ENCODE peak calls at places on chromosomes 6 and 20, in six cellular contexts. One of them, this sample, is unnamed.

GRCh38 chr20:24497851-24498250 is 28.4 kb downstream of the SYNDIG1 start:
- DNase-seq in tibial artery: no peak
- DNase-seq in brain microvascular endothelial cell: peak
- DNase-seq in thoracic aorta: no peak
- DNase-seq in GM23338: no peak
- DNase-seq in mammary epithelial cell: peak
- DNase-seq in this sample: no peak

GRCh38 chr20:24736131-24736843 is 212.8 kb upstream of the CST7 start:
- DNase-seq in tibial artery: no peak
- DNase-seq in brain microvascular endothelial cell: no peak
- DNase-seq in thoracic aorta: no peak
- DNase-seq in GM23338: no peak
- DNase-seq in mammary epithelial cell: no peak
- DNase-seq in this sample: no peak

GRCh38 chr6:170439366-170440351 is 113.4 kb downstream of the PSMB1 start:
- DNase-seq in tibial artery: no peak
- DNase-seq in brain microvascular endothelial cell: peak
- DNase-seq in thoracic aorta: no peak
- DNase-seq in GM23338: no peak
- DNase-seq in mammary epithelial cell: no peak
- DNase-seq in this sample: no peak

GRCh38 chr6:53982361-53983050 is 128.7 kb upstream of the MLIP start:
- DNase-seq in tibial artery: no peak
- DNase-seq in brain microvascular endothelial cell: no peak
- DNase-seq in thoracic aorta: no peak
- DNase-seq in GM23338: no peak
- DNase-seq in mammary epithelial cell: peak
- DNase-seq in this sample: no peak

GRCh38 chr6:17986656-17987575 is 519 bp downstream of the KIF13A start:
- DNase-seq in tibial artery: peak
- DNase-seq in brain microvascular endothelial cell: peak
- DNase-seq in thoracic aorta: peak
- DNase-seq in GM23338: peak
- DNase-seq in mammary epithelial cell: peak
- DNase-seq in this sample: no peak

GRCh38 chr6:157823001-157823522 is at the start of gene SNX9:
- DNase-seq in tibial artery: peak
- DNase-seq in brain microvascular endothelial cell: no peak
- DNase-seq in thoracic aorta: no peak
- DNase-seq in GM23338: peak
- DNase-seq in mammary epithelial cell: peak
- DNase-seq in this sample: peak

GRCh38 chr20:57397004-57397692 is 6.0 kb downstream of the RBM38 start:
- DNase-seq in tibial artery: no peak
- DNase-seq in brain microvascular endothelial cell: no peak
- DNase-seq in thoracic aorta: no peak
- DNase-seq in GM23338: no peak
- DNase-seq in mammary epithelial cell: no peak
- DNase-seq in this sample: no peak

GRCh38 chr6:71289039-71289801 is 609 bp downstream of the OGFRL1 start:
- DNase-seq in tibial artery: peak
- DNase-seq in brain microvascular endothelial cell: no peak
- DNase-seq in thoracic aorta: no peak
- DNase-seq in GM23338: peak
- DNase-seq in mammary epithelial cell: no peak
- DNase-seq in this sample: no peak

GRCh38 chr6:131250121-131250520 is 114.9 kb downstream of the AKAP7 start:
- DNase-seq in tibial artery: peak
- DNase-seq in brain microvascular endothelial cell: peak
- DNase-seq in thoracic aorta: no peak
- DNase-seq in GM23338: peak
- DNase-seq in mammary epithelial cell: peak
- DNase-seq in this sample: no peak

GRCh38 chr20:62921119-62921687 is 5.1 kb downstream of the DIDO1 start:
- DNase-seq in tibial artery: no peak
- DNase-seq in brain microvascular endothelial cell: peak
- DNase-seq in thoracic aorta: no peak
- DNase-seq in GM23338: peak
- DNase-seq in mammary epithelial cell: peak
- DNase-seq in this sample: no peak

GRCh38 chr20:11200423-11200822 is 526.6 kb upstream of the JAG1 start:
- DNase-seq in tibial artery: no peak
- DNase-seq in brain microvascular endothelial cell: no peak
- DNase-seq in thoracic aorta: no peak
- DNase-seq in GM23338: no peak
- DNase-seq in mammary epithelial cell: no peak
- DNase-seq in this sample: no peak

GRCh38 chr20:23039885-23040508 is 4.9 kb downstream of the SSTR4 start:
- DNase-seq in tibial artery: no peak
- DNase-seq in brain microvascular endothelial cell: no peak
- DNase-seq in thoracic aorta: no peak
- DNase-seq in GM23338: no peak
- DNase-seq in mammary epithelial cell: peak
- DNase-seq in this sample: no peak

GRCh38 chr6:16471222-16471784 is 232.9 kb downstream of the GMPR start:
- DNase-seq in tibial artery: no peak
- DNase-seq in brain microvascular endothelial cell: peak
- DNase-seq in thoracic aorta: no peak
- DNase-seq in GM23338: no peak
- DNase-seq in mammary epithelial cell: no peak
- DNase-seq in this sample: no peak

GRCh38 chr20:19786311-19786710 is 28.3 kb downstream of the RIN2 start:
- DNase-seq in tibial artery: peak
- DNase-seq in brain microvascular endothelial cell: peak
- DNase-seq in thoracic aorta: no peak
- DNase-seq in GM23338: peak
- DNase-seq in mammary epithelial cell: peak
- DNase-seq in this sample: no peak

GRCh38 chr6:69643688-69644087 is 153.1 kb downstream of the LMBRD1 start:
- DNase-seq in tibial artery: no peak
- DNase-seq in brain microvascular endothelial cell: no peak
- DNase-seq in thoracic aorta: no peak
- DNase-seq in GM23338: no peak
- DNase-seq in mammary epithelial cell: no peak
- DNase-seq in this sample: no peak

GRCh38 chr6:43665376-43665775 is 20.5 kb downstream of the RSPH9 start:
- DNase-seq in tibial artery: no peak
- DNase-seq in brain microvascular endothelial cell: no peak
- DNase-seq in thoracic aorta: no peak
- DNase-seq in GM23338: no peak
- DNase-seq in mammary epithelial cell: no peak
- DNase-seq in this sample: no peak

GRCh38 chr6:90583179-90583578 is 3.7 kb downstream of the MAP3K7 start:
- DNase-seq in tibial artery: no peak
- DNase-seq in brain microvascular endothelial cell: no peak
- DNase-seq in thoracic aorta: no peak
- DNase-seq in GM23338: no peak
- DNase-seq in mammary epithelial cell: no peak
- DNase-seq in this sample: no peak

GRCh38 chr6:131059486-131059885 is 3.6 kb downstream of the EPB41L2 start:
- DNase-seq in tibial artery: no peak
- DNase-seq in brain microvascular endothelial cell: peak
- DNase-seq in thoracic aorta: no peak
- DNase-seq in GM23338: no peak
- DNase-seq in mammary epithelial cell: no peak
- DNase-seq in this sample: no peak

GRCh38 chr6:144195671-144196070 is 45.4 kb downstream of the STX11 start:
- DNase-seq in tibial artery: no peak
- DNase-seq in brain microvascular endothelial cell: peak
- DNase-seq in thoracic aorta: no peak
- DNase-seq in GM23338: no peak
- DNase-seq in mammary epithelial cell: peak
- DNase-seq in this sample: no peak

GRCh38 chr20:19992996-19993908 is 23.9 kb upstream of the NAA20 start:
- DNase-seq in tibial artery: no peak
- DNase-seq in brain microvascular endothelial cell: peak
- DNase-seq in thoracic aorta: no peak
- DNase-seq in GM23338: peak
- DNase-seq in mammary epithelial cell: peak
- DNase-seq in this sample: no peak

GRCh38 chr6:14280006-14280510 is 162.5 kb downstream of the CD83 start:
- DNase-seq in tibial artery: no peak
- DNase-seq in brain microvascular endothelial cell: no peak
- DNase-seq in thoracic aorta: no peak
- DNase-seq in GM23338: no peak
- DNase-seq in mammary epithelial cell: no peak
- DNase-seq in this sample: no peak

GRCh38 chr20:21087862-21088540 is 18.2 kb downstream of the LINC00237 start:
- DNase-seq in tibial artery: no peak
- DNase-seq in brain microvascular endothelial cell: no peak
- DNase-seq in thoracic aorta: no peak
- DNase-seq in GM23338: peak
- DNase-seq in mammary epithelial cell: no peak
- DNase-seq in this sample: no peak

GRCh38 chr6:157728183-157728881 is 94.7 kb upstream of the SNX9 start:
- DNase-seq in tibial artery: no peak
- DNase-seq in brain microvascular endothelial cell: no peak
- DNase-seq in thoracic aorta: no peak
- DNase-seq in GM23338: no peak
- DNase-seq in mammary epithelial cell: no peak
- DNase-seq in this sample: no peak

GRCh38 chr6:44056392-44057237 is 70.6 kb downstream of the MRPL14 start:
- DNase-seq in tibial artery: no peak
- DNase-seq in brain microvascular endothelial cell: no peak
- DNase-seq in thoracic aorta: peak
- DNase-seq in GM23338: no peak
- DNase-seq in mammary epithelial cell: peak
- DNase-seq in this sample: peak

GRCh38 chr6:144149894-144150672 is at the start of gene STX11:
- DNase-seq in tibial artery: peak
- DNase-seq in brain microvascular endothelial cell: peak
- DNase-seq in thoracic aorta: no peak
- DNase-seq in GM23338: peak
- DNase-seq in mammary epithelial cell: peak
- DNase-seq in this sample: peak

GRCh38 chr20:48025061-48025515 is 239.8 kb upstream of the SULF2 start:
- DNase-seq in tibial artery: peak
- DNase-seq in brain microvascular endothelial cell: peak
- DNase-seq in thoracic aorta: no peak
- DNase-seq in GM23338: peak
- DNase-seq in mammary epithelial cell: peak
- DNase-seq in this sample: no peak

GRCh38 chr6:44849829-44850228 is 462.3 kb downstream of the CDC5L start:
- DNase-seq in tibial artery: no peak
- DNase-seq in brain microvascular endothelial cell: no peak
- DNase-seq in thoracic aorta: no peak
- DNase-seq in GM23338: no peak
- DNase-seq in mammary epithelial cell: no peak
- DNase-seq in this sample: no peak

GRCh38 chr6:116060572-116061283 is at the start of gene FRK:
- DNase-seq in tibial artery: peak
- DNase-seq in brain microvascular endothelial cell: peak
- DNase-seq in thoracic aorta: no peak
- DNase-seq in GM23338: peak
- DNase-seq in mammary epithelial cell: peak
- DNase-seq in this sample: no peak
- TF ChIP-seq CTCF in tibial artery: peak
- TF ChIP-seq CTCF in brain microvascular endothelial cell: peak
- TF ChIP-seq CTCF in thoracic aorta: peak
- TF ChIP-seq CTCF in GM23338: no peak
- TF ChIP-seq CTCF in mammary epithelial cell: peak
- TF ChIP-seq CTCF in this sample: peak

GRCh38 chr6:4788482-4788881 is 12.3 kb downstream of the CDYL start:
- DNase-seq in tibial artery: no peak
- DNase-seq in brain microvascular endothelial cell: no peak
- DNase-seq in thoracic aorta: no peak
- DNase-seq in GM23338: peak
- DNase-seq in mammary epithelial cell: no peak
- DNase-seq in this sample: no peak

GRCh38 chr6:4791174-4791573 is 15.0 kb downstream of the CDYL start:
- DNase-seq in tibial artery: no peak
- DNase-seq in brain microvascular endothelial cell: no peak
- DNase-seq in thoracic aorta: no peak
- DNase-seq in GM23338: no peak
- DNase-seq in mammary epithelial cell: no peak
- DNase-seq in this sample: no peak

GRCh38 chr6:4786936-4787504 is 10.8 kb downstream of the CDYL start:
- DNase-seq in tibial artery: no peak
- DNase-seq in brain microvascular endothelial cell: no peak
- DNase-seq in thoracic aorta: no peak
- DNase-seq in GM23338: peak
- DNase-seq in mammary epithelial cell: no peak
- DNase-seq in this sample: no peak

GRCh38 chr6:4788953-4789584 is 12.9 kb downstream of the CDYL start:
- DNase-seq in tibial artery: no peak
- DNase-seq in brain microvascular endothelial cell: no peak
- DNase-seq in thoracic aorta: no peak
- DNase-seq in GM23338: peak
- DNase-seq in mammary epithelial cell: no peak
- DNase-seq in this sample: no peak

GRCh38 chr6:4790158-4790899 is 14.1 kb downstream of the CDYL start:
- DNase-seq in tibial artery: no peak
- DNase-seq in brain microvascular endothelial cell: no peak
- DNase-seq in thoracic aorta: no peak
- DNase-seq in GM23338: peak
- DNase-seq in mammary epithelial cell: no peak
- DNase-seq in this sample: no peak
- TF ChIP-seq CTCF in tibial artery: no peak
- TF ChIP-seq CTCF in brain microvascular endothelial cell: peak
- TF ChIP-seq CTCF in thoracic aorta: no peak
- TF ChIP-seq CTCF in GM23338: no peak
- TF ChIP-seq CTCF in mammary epithelial cell: peak
- TF ChIP-seq CTCF in this sample: no peak

DNA sequence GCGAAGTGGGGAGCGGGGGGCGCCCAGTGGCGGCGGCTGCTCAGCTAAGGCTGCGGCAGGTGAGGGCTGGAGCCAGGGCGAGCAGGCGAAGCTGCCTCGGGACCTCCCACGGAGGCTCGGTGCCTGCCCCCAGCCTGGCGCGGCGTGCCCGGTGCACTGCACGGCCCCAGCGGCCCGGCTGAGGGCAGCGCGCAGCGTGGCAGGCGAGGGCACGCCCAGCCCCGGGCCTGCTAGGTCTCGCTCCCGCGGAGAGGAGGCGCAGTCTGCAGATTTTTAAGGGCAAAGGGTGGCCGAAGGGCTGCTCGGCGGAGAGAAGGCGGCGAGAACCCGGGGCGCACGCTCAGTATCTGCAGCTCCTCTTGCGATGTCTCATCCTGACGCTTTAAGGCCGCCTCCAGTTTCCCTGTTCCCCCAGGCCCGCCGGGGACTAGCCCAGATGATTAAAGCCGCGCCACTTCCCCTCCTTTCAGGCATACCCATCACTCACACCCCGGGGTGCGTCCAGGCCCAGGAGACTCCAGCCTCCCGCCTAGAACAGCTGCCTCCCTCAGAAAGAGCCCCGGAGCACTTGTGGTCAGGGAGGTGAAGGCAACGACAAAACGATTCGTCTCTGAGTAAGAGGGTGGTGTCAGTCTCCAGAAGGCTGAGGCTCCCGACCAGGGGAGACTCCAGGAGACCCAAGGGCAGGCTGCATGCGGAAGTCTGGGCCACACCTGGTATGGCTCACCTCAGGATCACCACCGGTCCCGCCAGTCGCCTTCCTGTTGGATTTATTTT is at the start of gene FERMT1:
- DNase-seq in tibial artery: no peak
- DNase-seq in brain microvascular endothelial cell: peak
- DNase-seq in thoracic aorta: no peak
- DNase-seq in GM23338: peak
- DNase-seq in mammary epithelial cell: peak
- DNase-seq in this sample: no peak
- TF ChIP-seq CTCF in tibial artery: no peak
- TF ChIP-seq CTCF in brain microvascular endothelial cell: peak
- TF ChIP-seq CTCF in thoracic aorta: no peak
- TF ChIP-seq CTCF in GM23338: no peak
- TF ChIP-seq CTCF in mammary epithelial cell: peak
- TF ChIP-seq CTCF in this sample: no peak

GRCh38 chr6:27871919-27872633 is 40.1 kb downstream of the OR2B2 start:
- DNase-seq in tibial artery: peak
- DNase-seq in brain microvascular endothelial cell: peak
- DNase-seq in thoracic aorta: no peak
- DNase-seq in GM23338: peak
- DNase-seq in mammary epithelial cell: peak
- DNase-seq in this sample: no peak
- TF ChIP-seq CTCF in tibial artery: no peak
- TF ChIP-seq CTCF in brain microvascular endothelial cell: peak
- TF ChIP-seq CTCF in thoracic aorta: no peak
- TF ChIP-seq CTCF in GM23338: peak
- TF ChIP-seq CTCF in mammary epithelial cell: peak
- TF ChIP-seq CTCF in this sample: no peak